ENCODE peak calls at places on chromosome 15, in nine cellular contexts. R is effector memory CD4-positive, alpha-beta T cell; L is uterus; B is adrenal gland; T is body of pancreas; X is A673; F is stomach; H is HAP-1; W is fibroblast of mammary gland. M is an unnamed sample.

GRCh38 chr15:44633603-44634002 is 29.9 kb downstream of the SPG11 start:
- DNase-seq in R (no peak), L (no peak), B (no peak), T (no peak), X (peak), F (no peak), H (no peak), W (peak), M (no peak)

GRCh38 chr15:98580577-98580976 is 67.8 kb upstream of the IGF1R start:
- DNase-seq in R (no peak), L (no peak), B (no peak), T (no peak), X (no peak), F (no peak), H (no peak), W (no peak), M (no peak)

GRCh38 chr15:65189102-65189740 is 4.1 kb upstream of the CLPX start:
- DNase-seq in R (no peak), L (peak), B (no peak), T (no peak), X (peak), F (no peak), H (peak), W (peak), M (peak)

GRCh38 chr15:87619161-87619960 is 637.2 kb downstream of the NTRK3 start:
- DNase-seq in R (no peak), L (peak), B (no peak), T (no peak), X (no peak), F (no peak), H (no peak), W (peak), M (no peak)

GRCh38 chr15:60932051-60932915 is 296.8 kb downstream of the RORA start:
- DNase-seq in R (peak), L (no peak), B (peak), T (no peak), X (peak), F (peak), H (no peak), W (peak), M (peak)

GRCh38 chr15:28994830-28995180 is 109.0 kb downstream of the APBA2 start:
- DNase-seq in R (no peak), L (no peak), B (peak), T (no peak), X (no peak), F (no peak), H (no peak), W (no peak), M (no peak)

GRCh38 chr15:33309602-33310276 is 1.0 kb upstream of the RYR3 start:
- DNase-seq in R (no peak), L (peak), B (peak), T (no peak), X (peak), F (no peak), H (no peak), W (peak), M (no peak)

GRCh38 chr15:73962409-73962808 is 29.7 kb downstream of the STOML1 start:
- DNase-seq in R (no peak), L (no peak), B (no peak), T (no peak), X (no peak), F (no peak), H (no peak), W (peak), M (peak)

GRCh38 chr15:64249842-64250575 is 87.2 kb upstream of the PPIB start:
- DNase-seq in R (no peak), L (no peak), B (no peak), T (no peak), X (no peak), F (no peak), H (no peak), W (peak), M (no peak)

GRCh38 chr15:73632670-73633058 is 525 bp downstream of the NPTN start:
- DNase-seq in R (no peak), L (peak), B (no peak), T (no peak), X (no peak), F (peak), H (no peak), W (no peak), M (peak)

GRCh38 chr15:40340740-40341400 is at the start of gene CCDC9B:
- DNase-seq in R (no peak), L (peak), B (peak), T (peak), X (peak), F (peak), H (peak), W (peak), M (peak)
- H3K4me3 ChIP-seq in R (no peak), L (peak), B (peak), T (no peak), X (peak), F (peak), H (peak), W (peak), M (no peak)

GRCh38 chr15:41774062-41774872 is at the start of gene MAPKBP1:
- DNase-seq in R (peak), L (peak), B (peak), T (peak), X (peak), F (peak), H (peak), W (peak), M (peak)

GRCh38 chr15:41772720-41773331 is 1.5 kb upstream of the MAPKBP1 start:
- DNase-seq in R (peak), L (peak), B (peak), T (peak), X (peak), F (peak), H (peak), W (peak), M (no peak)

GRCh38 chr15:41774873-41775417 is 661 bp downstream of the MAPKBP1 start:
- DNase-seq in R (no peak), L (no peak), B (no peak), T (no peak), X (no peak), F (no peak), H (no peak), W (no peak), M (no peak)

GRCh38 chr15:41773729-41774061 is 589 bp upstream of the MAPKBP1 start:
- DNase-seq in R (no peak), L (no peak), B (no peak), T (no peak), X (no peak), F (no peak), H (no peak), W (no peak), M (no peak)

GRCh38 chr15:41773332-41773728 is 954 bp upstream of the MAPKBP1 start:
- DNase-seq in R (no peak), L (no peak), B (no peak), T (no peak), X (peak), F (no peak), H (no peak), W (no peak), M (no peak)
- H3K4me3 ChIP-seq in R (peak), L (peak), B (no peak), T (no peak), X (peak), F (peak), H (peak), W (peak), M (no peak)

DNA sequence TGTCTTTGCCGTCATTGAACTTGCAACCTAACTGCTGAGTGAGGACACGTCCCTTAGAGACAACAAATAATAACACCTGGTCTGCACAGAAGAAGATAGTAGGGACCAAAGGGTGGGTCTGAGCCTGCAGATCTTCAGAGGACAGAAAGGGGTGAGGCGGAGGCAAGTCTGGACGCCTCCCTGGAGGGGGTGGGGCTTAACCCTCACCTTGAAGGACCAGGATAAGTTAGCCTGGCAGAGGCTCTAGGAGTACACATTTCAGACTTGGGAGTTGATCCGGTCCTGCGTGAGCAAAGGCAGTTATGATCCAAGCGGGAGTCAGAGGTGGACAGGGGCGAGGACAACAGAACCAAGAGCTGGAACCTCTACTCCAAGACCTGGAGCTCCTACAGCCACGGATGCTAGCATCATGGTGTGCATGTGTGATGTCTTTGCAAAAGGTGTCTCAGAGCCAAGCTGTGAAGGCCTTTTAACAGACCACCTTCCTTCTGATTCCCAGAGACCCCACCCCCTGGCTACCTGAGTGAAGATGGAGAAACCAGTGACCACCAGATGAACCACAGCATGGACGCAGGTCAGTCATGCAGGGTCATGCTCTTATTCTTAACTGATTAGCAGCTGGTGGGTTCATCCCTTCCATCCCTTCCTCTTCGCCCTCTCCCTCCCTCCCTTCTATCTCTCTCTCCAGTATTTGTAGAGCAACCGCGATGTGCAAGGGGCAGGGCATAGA is 88.0 kb downstream of the AAGAB start:
- DNase-seq in R (no peak), L (no peak), B (no peak), T (no peak), X (no peak), F (no peak), H (no peak), W (no peak), M (no peak)
- H3K4me3 ChIP-seq in R (no peak), L (no peak), B (no peak), T (no peak), X (no peak), F (no peak), H (no peak), W (no peak), M (no peak)

DNA sequence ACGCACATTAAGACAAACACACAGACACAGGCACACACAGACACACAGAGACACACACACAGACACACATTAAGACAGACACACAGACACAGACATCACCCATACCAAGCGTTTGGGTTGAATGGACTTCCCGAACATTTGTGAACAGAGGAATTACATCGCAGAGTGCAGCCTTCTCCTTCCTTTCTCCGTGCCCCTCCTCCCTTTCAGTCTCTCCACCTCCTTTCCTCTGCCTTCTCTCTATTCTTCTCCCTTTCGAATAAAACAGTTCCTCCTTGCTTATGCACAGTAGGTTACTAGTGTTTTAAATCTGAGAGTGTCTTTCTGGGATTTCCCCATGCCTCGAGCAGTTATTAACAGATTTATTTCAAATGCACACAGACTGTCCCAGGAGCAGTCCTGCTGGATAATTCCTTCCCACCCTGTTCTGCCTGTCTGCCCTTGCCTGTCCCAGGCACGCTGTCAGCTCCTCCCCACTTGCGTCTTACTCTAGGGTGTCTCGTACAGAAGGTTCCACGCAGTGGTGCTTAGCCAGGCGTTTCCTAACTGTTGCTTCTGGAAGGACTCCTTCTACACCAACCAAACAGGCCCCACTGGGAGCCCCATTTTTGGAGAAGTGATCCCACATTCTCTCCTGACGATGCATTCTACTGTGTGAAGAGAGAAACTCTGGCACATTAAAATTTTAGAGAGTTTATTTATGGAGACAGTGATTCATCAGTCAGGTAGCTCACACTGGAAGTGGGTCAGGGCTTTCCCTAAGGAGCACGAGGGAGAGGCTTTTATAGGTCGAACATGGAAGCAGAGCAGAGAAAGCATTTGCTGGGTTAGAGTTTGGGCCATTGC is 163.8 kb downstream of the SV2B start:
- DNase-seq in R (no peak), L (peak), B (peak), T (no peak), X (no peak), F (no peak), H (no peak), W (peak), M (peak)
- H3K4me3 ChIP-seq in R (no peak), L (peak), B (no peak), T (no peak), X (no peak), F (no peak), H (no peak), W (no peak), M (no peak)

DNA sequence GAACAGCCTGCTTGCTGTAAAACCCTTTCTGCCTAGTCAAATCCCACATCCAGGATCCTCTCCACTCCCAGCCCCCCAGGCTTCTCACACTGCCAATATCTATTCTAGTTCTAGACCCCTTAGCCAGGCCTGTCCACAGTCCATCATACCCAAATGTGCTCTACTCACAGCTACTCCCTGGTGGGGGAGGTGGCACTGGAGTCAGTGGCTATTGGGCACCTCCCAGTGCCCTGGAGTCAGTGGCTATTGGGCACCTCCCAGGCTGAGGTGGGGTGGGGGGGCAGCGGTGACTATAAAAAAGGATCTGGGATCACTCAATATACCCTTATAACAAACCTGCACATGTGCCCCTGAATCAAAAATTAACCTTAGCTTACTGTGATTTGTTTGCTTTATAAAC is 773 bp upstream of the DISP2 start:
- DNase-seq in R (no peak), L (no peak), B (no peak), T (no peak), X (no peak), F (no peak), H (no peak), W (no peak), M (no peak)
- H3K4me3 ChIP-seq in R (no peak), L (no peak), B (no peak), T (no peak), X (peak), F (no peak), H (no peak), W (no peak), M (no peak)

DNA sequence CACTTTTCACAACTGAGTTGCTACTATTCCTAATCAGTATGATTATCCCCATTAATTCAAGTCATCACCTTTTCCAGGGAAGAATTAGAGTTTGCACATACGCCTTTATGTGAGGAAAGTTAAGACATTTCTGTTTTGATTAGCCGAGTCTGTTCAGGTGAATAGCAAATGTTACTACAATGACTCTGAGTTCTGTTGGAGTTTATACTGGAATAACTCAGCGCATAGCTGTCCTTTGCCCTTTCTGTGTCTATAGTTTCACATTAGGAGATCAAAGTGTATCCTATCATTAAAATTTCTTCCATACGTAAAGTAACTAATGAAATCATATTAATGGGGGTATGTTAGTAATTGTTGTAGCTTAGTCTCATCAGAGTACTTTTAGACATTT is 4.9 kb downstream of the RAB8B start:
- DNase-seq in R (no peak), L (no peak), B (no peak), T (no peak), X (no peak), F (no peak), H (no peak), W (no peak), M (no peak)
- H3K4me3 ChIP-seq in R (peak), L (no peak), B (no peak), T (no peak), X (no peak), F (no peak), H (no peak), W (no peak), M (no peak)

GRCh38 chr15:85840802-85841152 is 46.1 kb upstream of the KLHL25 start:
- DNase-seq in R (no peak), L (no peak), B (no peak), T (no peak), X (no peak), F (no peak), H (no peak), W (no peak), M (no peak)
- H3K4me3 ChIP-seq in R (peak), L (no peak), B (no peak), T (no peak), X (peak), F (no peak), H (no peak), W (no peak), M (no peak)

M was measured in lower leg skin.